ENCODE peak calls at places on chromosome 6, in six cellular contexts. Y, K, U, M, T and L are unnamed samples.

GRCh38 chr6:106069478-106069877 is 16.7 kb upstream of the PRDM1 start:
- DNase-seq in Y (no peak), K (no peak), U (peak; percentile 45), M (peak; percentile 76), T (no peak), L (no peak)

GRCh38 chr6:161750677-161751076 is 476.8 kb upstream of the AGPAT4 start:
- DNase-seq in Y (no peak), K (no peak), U (peak; percentile 32), M (no peak), T (no peak), L (no peak)

GRCh38 chr6:74946961-74947360 is 258.9 kb downstream of the COL12A1 start:
- DNase-seq in Y (no peak), K (no peak), U (peak; percentile 87), M (peak; percentile 32), T (no peak), L (no peak)

GRCh38 chr6:105431226-105431625 is 28.3 kb upstream of the PREP start:
- DNase-seq in Y (no peak), K (no peak), U (peak; percentile 78), M (peak; percentile 15), T (no peak), L (no peak)

GRCh38 chr6:79941489-79942151 is 5.7 kb downstream of the ELOVL4 start:
- DNase-seq in Y (peak; percentile 51), K (no peak), U (peak; percentile 47), M (no peak), T (no peak), L (no peak)

GRCh38 chr6:83954371-83954770 is 79.2 kb upstream of the MRAP2 start:
- DNase-seq in Y (no peak), K (no peak), U (no peak), M (no peak), T (no peak), L (no peak)

GRCh38 chr6:157271441-157271840 is 51.9 kb downstream of the TMEM242 start:
- DNase-seq in Y (no peak), K (no peak), U (no peak), M (no peak), T (no peak), L (no peak)

GRCh38 chr6:136317023-136317649 is 27.5 kb upstream of the BCLAF1 start:
- DNase-seq in Y (peak; percentile 71), K (peak; percentile 29), U (peak; percentile 76), M (peak; percentile 48), T (peak; percentile 15), L (no peak)

GRCh38 chr6:105326216-105326615 is 76.7 kb downstream of the PREP start:
- DNase-seq in Y (no peak), K (no peak), U (peak; percentile 14), M (no peak), T (no peak), L (peak; percentile 26)

GRCh38 chr6:8006208-8006607 is 58.0 kb downstream of the BLOC1S5 start:
- DNase-seq in Y (no peak), K (peak; percentile 19), U (peak; percentile 57), M (no peak), T (no peak), L (no peak)

GRCh38 chr6:37456816-37457560 is 24.0 kb downstream of the CMTR1 start:
- DNase-seq in Y (no peak), K (no peak), U (peak; percentile 90), M (peak; percentile 23), T (no peak), L (peak; percentile 46)

GRCh38 chr6:166659581-166659980 is 32.5 kb upstream of the RPS6KA2 start:
- DNase-seq in Y (no peak), K (no peak), U (no peak), M (no peak), T (no peak), L (no peak)

GRCh38 chr6:125945378-125946141 is 11.0 kb upstream of the HINT3 start:
- DNase-seq in Y (no peak), K (no peak), U (peak; percentile 61), M (no peak), T (no peak), L (no peak)

GRCh38 chr6:26199057-26199772 is 112.0 kb downstream of the HFE start:
- DNase-seq in Y (peak; percentile 89), K (no peak), U (peak; percentile 95), M (peak; percentile 93), T (peak; percentile 50), L (peak; percentile 92)

GRCh38 chr6:80211295-80211694 is 104.8 kb downstream of the BCKDHB start:
- DNase-seq in Y (no peak), K (no peak), U (peak; percentile 20), M (no peak), T (no peak), L (no peak)

GRCh38 chr6:56297022-56297995 is 49.9 kb upstream of the COL21A1 start:
- DNase-seq in Y (no peak), K (no peak), U (peak; percentile 53), M (no peak), T (no peak), L (no peak)

GRCh38 chr6:160667854-160668481 is 3.9 kb upstream of the LPA start:
- DNase-seq in Y (peak; percentile 76), K (peak; percentile 17), U (peak; percentile 3), M (no peak), T (no peak), L (no peak)

GRCh38 chr6:142448091-142448729 is 146.4 kb downstream of the ADGRG6 start:
- DNase-seq in Y (no peak), K (no peak), U (no peak), M (no peak), T (no peak), L (no peak)

GRCh38 chr6:95413789-95414188 is 163.5 kb upstream of the MANEA start:
- DNase-seq in Y (no peak), K (no peak), U (no peak), M (no peak), T (no peak), L (no peak)

GRCh38 chr6:63213325-63213724 is 2.1 kb downstream of the FKBP1C start:
- DNase-seq in Y (no peak), K (no peak), U (no peak), M (no peak), T (no peak), L (no peak)

GRCh38 chr6:51910846-51911245 is 176.6 kb downstream of the PKHD1 start:
- DNase-seq in Y (no peak), K (no peak), U (no peak), M (no peak), T (no peak), L (no peak)

GRCh38 chr6:16568128-16568527 is 193.1 kb downstream of the ATXN1 start:
- DNase-seq in Y (no peak), K (no peak), U (no peak), M (no peak), T (no peak), L (no peak)

GRCh38 chr6:129732034-129732433 is 22.1 kb upstream of the ARHGAP18 start:
- DNase-seq in Y (no peak), K (no peak), U (peak; percentile 33), M (no peak), T (no peak), L (no peak)

GRCh38 chr6:158559895-158560786 is at the start of gene TMEM181:
- DNase-seq in Y (peak; percentile 87), K (peak; percentile 84), U (peak; percentile 89), M (peak; percentile 38), T (peak; percentile 80), L (no peak)

GRCh38 chr6:156957931-156958547 is 180.9 kb downstream of the ARID1B start:
- DNase-seq in Y (no peak), K (no peak), U (no peak), M (no peak), T (no peak), L (no peak)

GRCh38 chr6:161216616-161217205 is 57.1 kb downstream of the AGPAT4 start:
- DNase-seq in Y (no peak), K (no peak), U (no peak), M (no peak), T (no peak), L (no peak)

GRCh38 chr6:134004714-134005113 is 47.7 kb downstream of the SLC2A12 start:
- DNase-seq in Y (no peak), K (no peak), U (no peak), M (no peak), T (no peak), L (no peak)

GRCh38 chr6:137866200-137866913 is 702 bp upstream of the TNFAIP3 start:
- DNase-seq in Y (no peak), K (no peak), U (peak; percentile 73), M (no peak), T (peak; percentile 69), L (no peak)

GRCh38 chr6:117513174-117513573 is 30.7 kb downstream of the DCBLD1 start:
- DNase-seq in Y (no peak), K (no peak), U (no peak), M (no peak), T (no peak), L (no peak)

GRCh38 chr6:114344216-114344970 is 1.6 kb upstream of the HS3ST5 start:
- DNase-seq in Y (no peak), K (no peak), U (no peak), M (no peak), T (no peak), L (no peak)

GRCh38 chr6:8084586-8084985 is 17.8 kb downstream of the EEF1E1 start:
- DNase-seq in Y (no peak), K (no peak), U (peak; percentile 31), M (no peak), T (no peak), L (no peak)

GRCh38 chr6:106882601-106883518 is 91.7 kb downstream of the CD24 start:
- DNase-seq in Y (no peak), K (no peak), U (no peak), M (no peak), T (no peak), L (no peak)

GRCh38 chr6:38241200-38241599 is 398.5 kb downstream of the BTBD9 start:
- DNase-seq in Y (no peak), K (no peak), U (peak; percentile 65), M (no peak), T (no peak), L (no peak)

GRCh38 chr6:474454-475185 is 83.1 kb downstream of the IRF4 start:
- DNase-seq in Y (no peak), K (peak; percentile 69), U (peak; percentile 10), M (no peak), T (peak; percentile 67), L (no peak)

GRCh38 chr6:118931436-118931835 is 3.5 kb downstream of the MCM9 start:
- DNase-seq in Y (no peak), K (no peak), U (peak; percentile 33), M (no peak), T (no peak), L (no peak)

GRCh38 chr6:67952121-67952520 is 683.0 kb upstream of the ADGRB3 start:
- DNase-seq in Y (no peak), K (no peak), U (peak; percentile 14), M (no peak), T (no peak), L (peak; percentile 1)

GRCh38 chr6:24064106-24064505 is 61.9 kb upstream of the NRSN1 start:
- DNase-seq in Y (no peak), K (no peak), U (peak; percentile 2), M (no peak), T (no peak), L (no peak)